ENCODE peak calls at places on chromosomes 12 and 14, in six cellular contexts. H, Y, G, W, M and P are unnamed samples.
A peak's percentile ranks its signal among the peaks of the same experiment; 100 is the strongest.

GRCh38 chr12:122980192-122981035 is at the start of gene ARL6IP4:
- DNase-seq in H (peak; percentile 54), Y (no peak), G (peak; percentile 70), W (peak; percentile 70), M (no peak), P (peak; percentile 56)

GRCh38 chr12:85016423-85016822 is 19.7 kb downstream of the TSPAN19 start:
- DNase-seq in H (peak; percentile 96), Y (no peak), G (no peak), W (no peak), M (no peak), P (no peak)

GRCh38 chr14:102817942-102818940 is 41.0 kb downstream of the TRAF3 start:
- DNase-seq in H (peak; percentile 54), Y (no peak), G (no peak), W (no peak), M (no peak), P (no peak)

GRCh38 chr14:58755026-58755929 is 117.5 kb downstream of the DACT1 start:
- DNase-seq in H (no peak), Y (no peak), G (no peak), W (no peak), M (no peak), P (peak; percentile 40)

GRCh38 chr14:105926415-105927093 is 400.2 kb downstream of the TMEM121 start:
- DNase-seq in H (no peak), Y (no peak), G (no peak), W (peak; percentile 7), M (no peak), P (no peak)

GRCh38 chr12:69929125-69929524 is 104.1 kb downstream of the MYRFL start:
- DNase-seq in H (no peak), Y (no peak), G (no peak), W (no peak), M (no peak), P (no peak)

GRCh38 chr14:28243600-28243999 is 523.0 kb upstream of the FOXG1 start:
- DNase-seq in H (no peak), Y (no peak), G (no peak), W (no peak), M (no peak), P (no peak)

GRCh38 chr12:29737616-29738015 is 46.1 kb downstream of the TMTC1 start:
- DNase-seq in H (no peak), Y (no peak), G (no peak), W (no peak), M (no peak), P (no peak)

GRCh38 chr12:123643911-123644310 is 10.3 kb downstream of the GTF2H3 start:
- DNase-seq in H (no peak), Y (no peak), G (no peak), W (no peak), M (no peak), P (no peak)

GRCh38 chr12:120115692-120116442 is 686 bp downstream of the RAB35 start:
- DNase-seq in H (peak; percentile 26), Y (no peak), G (no peak), W (peak; percentile 53), M (no peak), P (peak; percentile 43)

GRCh38 chr12:112841891-112842290 is 50.3 kb downstream of the RPH3A start:
- DNase-seq in H (no peak), Y (no peak), G (no peak), W (no peak), M (no peak), P (no peak)

GRCh38 chr12:112837629-112838191 is 46.2 kb downstream of the RPH3A start:
- DNase-seq in H (peak; percentile 29), Y (no peak), G (no peak), W (no peak), M (no peak), P (no peak)

GRCh38 chr12:112841240-112841639 is 49.7 kb downstream of the RPH3A start:
- DNase-seq in H (no peak), Y (no peak), G (no peak), W (no peak), M (no peak), P (no peak)

GRCh38 chr12:112838731-112839130 is 47.2 kb downstream of the RPH3A start:
- DNase-seq in H (no peak), Y (no peak), G (no peak), W (no peak), M (no peak), P (no peak)

GRCh38 chr12:112839386-112839972 is 47.9 kb downstream of the RPH3A start:
- DNase-seq in H (peak; percentile 47), Y (no peak), G (no peak), W (no peak), M (no peak), P (no peak)
- TF ChIP-seq POLR2A in H (no peak), Y (no peak), G (no peak), W (no peak), M (no peak), P (no peak)

DNA sequence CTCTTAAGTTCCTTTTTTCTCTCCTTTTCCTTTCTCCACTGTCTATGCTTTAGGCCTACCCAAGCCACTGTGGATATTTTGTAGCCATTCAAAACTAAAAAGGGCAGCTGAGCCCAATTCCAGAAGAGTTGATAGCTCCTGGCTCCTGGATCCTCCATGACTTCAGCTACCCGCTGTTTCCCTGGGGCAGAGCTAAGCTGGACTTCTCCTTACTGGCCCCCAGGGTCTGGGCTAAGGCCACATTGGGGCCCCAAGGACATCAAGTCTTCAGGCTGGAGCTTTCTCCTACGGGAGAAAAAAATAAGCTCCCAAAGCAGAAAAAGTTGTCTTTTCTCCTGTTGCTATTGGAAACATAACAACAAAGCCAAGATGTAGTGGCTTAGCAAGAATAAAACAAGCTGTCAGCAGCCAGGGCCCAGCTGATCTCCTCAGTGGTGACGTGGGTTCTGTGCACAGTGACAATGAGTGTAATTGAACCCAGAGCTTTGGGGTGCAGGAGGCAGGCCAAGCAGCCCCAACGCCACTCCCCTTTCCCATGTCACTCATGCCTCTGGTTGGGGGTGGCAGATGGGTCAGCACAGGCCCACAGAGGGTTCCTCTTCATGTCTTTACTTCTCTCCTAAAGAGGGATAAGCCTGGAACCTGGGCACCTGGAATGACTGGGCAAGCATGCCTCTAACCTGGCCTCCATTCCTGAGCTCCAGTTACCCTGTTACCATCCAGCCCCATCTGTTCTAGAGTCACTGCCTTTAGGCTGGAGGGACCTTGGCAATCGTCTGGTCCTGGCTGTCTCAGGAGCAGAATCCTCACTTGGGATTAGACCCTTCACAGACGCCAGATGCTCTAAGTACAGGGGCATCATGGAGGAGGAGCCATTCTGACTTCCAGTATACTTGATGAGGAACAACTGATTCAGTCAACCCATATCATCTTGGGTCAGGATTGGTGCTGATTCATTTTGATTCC is 171.2 kb downstream of the ZFP36L1 start:
- DNase-seq in H (peak; percentile 79), Y (no peak), G (peak; percentile 63), W (no peak), M (no peak), P (no peak)
- H3K27ac ChIP-seq in H (no peak overlapping the region), Y (no peak overlapping the region), G (peak overlapping the region; percentile 5), W (peak overlapping the region; percentile 62), M (no peak overlapping the region), P (no peak overlapping the region)

GRCh38 chr14:60166144-60166543 is 946 bp upstream of the DHRS7 start:
- DNase-seq in H (no peak), Y (no peak), G (no peak), W (no peak), M (no peak), P (no peak)
- H3K4me3 ChIP-seq in H (no peak overlapping the region), Y (no peak overlapping the region), G (no peak overlapping the region), W (no peak overlapping the region), M (no peak overlapping the region), P (no peak overlapping the region)

GRCh38 chr14:92651793-92652382 is 96.5 kb downstream of the LGMN start:
- DNase-seq in H (no peak), Y (no peak), G (no peak), W (peak; percentile 44), M (no peak), P (no peak)
- TF ChIP-seq POLR2A in H (no peak), Y (no peak), G (no peak), W (peak; percentile 22), M (no peak), P (no peak)

GRCh38 chr14:66939409-66939808 is 249.8 kb upstream of the GARIN2 start:
- DNase-seq in H (no peak), Y (no peak), G (no peak), W (no peak), M (no peak), P (no peak)

DNA sequence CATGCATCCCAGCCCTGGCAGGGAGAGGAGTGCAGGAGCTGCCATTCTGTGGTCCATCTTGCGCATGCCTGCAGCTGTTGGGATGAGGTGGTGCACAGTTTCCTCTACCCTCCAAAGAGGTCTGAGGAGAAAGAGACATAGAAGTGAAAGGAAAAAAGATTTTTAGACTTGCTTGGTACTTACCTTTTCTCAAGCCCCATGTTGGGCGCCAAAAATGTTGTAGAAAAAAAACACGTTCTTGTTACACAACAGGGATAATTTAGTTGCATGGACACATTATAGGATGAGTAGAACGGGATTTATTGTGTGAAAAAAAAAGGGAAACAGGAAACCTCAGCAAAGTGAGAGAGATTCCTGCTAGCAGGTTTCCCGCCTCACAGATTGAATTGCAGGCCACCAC is 244.4 kb upstream of the GARIN2 start:
- DNase-seq in H (peak; percentile 41), Y (no peak), G (no peak), W (no peak), M (no peak), P (peak; percentile 9)
- H3K27ac ChIP-seq in H (no peak overlapping the region), Y (no peak overlapping the region), G (no peak overlapping the region), W (no peak overlapping the region), M (no peak overlapping the region), P (no peak overlapping the region)

GRCh38 chr14:74427651-74428050 is 1.6 kb upstream of the SYNDIG1L start:
- DNase-seq in H (no peak), Y (no peak), G (no peak), W (no peak), M (no peak), P (no peak)

GRCh38 chr14:74429221-74429691 is 3.2 kb upstream of the SYNDIG1L start:
- DNase-seq in H (no peak), Y (no peak), G (no peak), W (no peak), M (no peak), P (no peak)

GRCh38 chr14:74425525-74426201 is 347 bp downstream of the SYNDIG1L start:
- DNase-seq in H (no peak), Y (no peak), G (peak; percentile 56), W (peak; percentile 28), M (no peak), P (peak; percentile 35)

GRCh38 chr14:74424606-74425005 is 1.4 kb downstream of the SYNDIG1L start:
- DNase-seq in H (no peak), Y (no peak), G (no peak), W (no peak), M (no peak), P (no peak)

DNA sequence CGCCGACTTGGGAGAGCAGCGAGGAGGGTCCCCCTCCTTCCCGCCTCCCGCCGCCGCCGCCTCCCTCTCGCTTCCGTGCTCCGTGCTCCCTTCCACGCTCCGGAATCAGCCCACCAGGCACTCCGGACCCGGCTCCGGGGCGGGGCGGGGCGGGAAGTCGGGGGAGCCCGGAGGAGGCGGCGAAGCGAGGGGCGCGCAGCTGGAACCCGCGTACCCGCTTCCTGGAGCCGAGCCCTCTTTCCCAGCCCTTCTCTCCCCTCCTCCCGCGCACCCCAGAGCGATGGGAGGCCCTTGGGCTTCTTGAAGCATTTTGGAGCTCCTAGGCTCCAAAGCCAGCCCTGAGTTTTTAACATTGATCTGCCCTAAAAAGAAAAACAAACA is at the start of gene SYNDIG1L:
- DNase-seq in H (no peak), Y (no peak), G (no peak), W (no peak), M (no peak), P (no peak)
- H3K4me3 ChIP-seq in H (no peak within 1 kb of the TSS), Y (no peak within 1 kb of the TSS), G (no peak within 1 kb of the TSS), W (no peak within 1 kb of the TSS), M (no peak within 1 kb of the TSS), P (no peak within 1 kb of the TSS)

GRCh38 chr12:55842681-55843429 is at the start of gene MMP19:
- DNase-seq in H (peak; percentile 82), Y (no peak), G (no peak), W (no peak), M (no peak), P (no peak)
- TF ChIP-seq POLR2A in H (peak; percentile 82), Y (no peak), G (peak; percentile 81), W (peak; percentile 66), M (no peak), P (peak; percentile 28)